ENCODE peak calls at places on chromosome 1, in five cellular contexts. K, Z, T, H and J are unnamed samples.

GRCh38 chr1:186494832-186495271 is 33.9 kb upstream of the PDC start:
- DNase-seq in K (no peak), Z (no peak), T (no peak), H (no peak), J (no peak)

GRCh38 chr1:2528016-2528415 is 1.6 kb upstream of the PANK4 start:
- DNase-seq in K (no peak), Z (no peak), T (no peak), H (no peak), J (no peak)

GRCh38 chr1:242146640-242147039 is 147.7 kb upstream of the MAP1LC3C start:
- DNase-seq in K (no peak), Z (no peak), T (no peak), H (no peak), J (no peak)

GRCh38 chr1:18020021-18020817 is 87.4 kb upstream of the IGSF21 start:
- DNase-seq in K (no peak), Z (no peak), T (no peak), H (no peak), J (no peak)

GRCh38 chr1:70051926-70052325 is 153.5 kb downstream of the LRRC40 start:
- DNase-seq in K (no peak), Z (no peak), T (no peak), H (no peak), J (no peak)

GRCh38 chr1:25554886-25555752 is 11.7 kb downstream of the LDLRAP1 start:
- DNase-seq in K (no peak), Z (no peak), T (no peak), H (no peak), J (no peak)

GRCh38 chr1:30242178-30242577 is 481.2 kb downstream of the MATN1 start:
- DNase-seq in K (no peak), Z (no peak), T (no peak), H (no peak), J (no peak)

GRCh38 chr1:58932820-58933598 is 149.2 kb upstream of the JUN start:
- DNase-seq in K (peak), Z (peak), T (peak), H (peak), J (no peak)

GRCh38 chr1:34858901-34859441 is 578 bp downstream of the SMIM12 start:
- DNase-seq in K (no peak), Z (peak), T (no peak), H (no peak), J (no peak)

GRCh38 chr1:113917400-113918082 is 11.6 kb upstream of the HIPK1 start:
- DNase-seq in K (no peak), Z (peak), T (no peak), H (no peak), J (no peak)

GRCh38 chr1:110542730-110543129 is 23.8 kb upstream of the KCNA10 start:
- DNase-seq in K (no peak), Z (peak), T (peak), H (no peak), J (no peak)

GRCh38 chr1:109721046-109721445 is 9.0 kb downstream of the GSTM5 start:
- DNase-seq in K (no peak), Z (no peak), T (no peak), H (no peak), J (no peak)

GRCh38 chr1:31562707-31563360 is 13.5 kb upstream of the TINAGL1 start:
- DNase-seq in K (no peak), Z (peak), T (no peak), H (no peak), J (no peak)

GRCh38 chr1:240877605-240878004 is 265.6 kb upstream of the GREM2 start:
- DNase-seq in K (no peak), Z (no peak), T (no peak), H (no peak), J (no peak)